ENCODE peak calls at places on chromosome 1, in six cellular contexts. One of them, this sample, is unnamed.

GRCh38 chr1:77975386-77975785 is 3.5 kb downstream of the FUBP1 start:
- DNase-seq in HCT116: no peak
- DNase-seq in neural progenitor cell: no peak
- DNase-seq in hepatocyte: no peak
- DNase-seq in GM23338: no peak
- DNase-seq in PC-3: peak
- DNase-seq in this sample: no peak

GRCh38 chr1:237166031-237166430 is 124.0 kb downstream of the RYR2 start:
- DNase-seq in PC-3: no peak
- DNase-seq in neural progenitor cell: no peak
- DNase-seq in GM23338: no peak
- DNase-seq in hepatocyte: no peak
- DNase-seq in HCT116: no peak
- DNase-seq in this sample: no peak

GRCh38 chr1:29824478-29825273 is 588.4 kb downstream of the PTPRU start:
- DNase-seq in hepatocyte: no peak
- DNase-seq in HCT116: no peak
- DNase-seq in neural progenitor cell: peak
- DNase-seq in GM23338: no peak
- DNase-seq in PC-3: no peak
- DNase-seq in this sample: no peak

GRCh38 chr1:117257291-117257690 is 46.6 kb upstream of the VTCN1 start:
- DNase-seq in PC-3: no peak
- DNase-seq in hepatocyte: no peak
- DNase-seq in HCT116: no peak
- DNase-seq in GM23338: no peak
- DNase-seq in neural progenitor cell: no peak
- DNase-seq in this sample: no peak

GRCh38 chr1:10962483-10962882 is 50.0 kb upstream of the TARDBP start:
- DNase-seq in GM23338: no peak
- DNase-seq in PC-3: peak
- DNase-seq in neural progenitor cell: no peak
- DNase-seq in hepatocyte: no peak
- DNase-seq in HCT116: no peak
- DNase-seq in this sample: no peak

GRCh38 chr1:39692152-39693064 is 1.2 kb upstream of the HPCAL4 start:
- DNase-seq in neural progenitor cell: peak
- DNase-seq in HCT116: no peak
- DNase-seq in PC-3: no peak
- DNase-seq in GM23338: peak
- DNase-seq in hepatocyte: no peak
- DNase-seq in this sample: no peak

GRCh38 chr1:174880171-174880570 is 119.6 kb upstream of the CACYBP start:
- DNase-seq in hepatocyte: no peak
- DNase-seq in PC-3: no peak
- DNase-seq in neural progenitor cell: no peak
- DNase-seq in GM23338: no peak
- DNase-seq in HCT116: no peak
- DNase-seq in this sample: no peak

GRCh38 chr1:30743584-30744059 is 14.0 kb downstream of the LAPTM5 start:
- DNase-seq in GM23338: no peak
- DNase-seq in neural progenitor cell: no peak
- DNase-seq in hepatocyte: no peak
- DNase-seq in HCT116: no peak
- DNase-seq in PC-3: no peak
- DNase-seq in this sample: peak

GRCh38 chr1:203477748-203478147 is 2.1 kb downstream of the PRELP start:
- DNase-seq in hepatocyte: no peak
- DNase-seq in PC-3: no peak
- DNase-seq in GM23338: no peak
- DNase-seq in neural progenitor cell: no peak
- DNase-seq in HCT116: no peak
- DNase-seq in this sample: no peak

GRCh38 chr1:26330276-26330675 is 12.5 kb downstream of the CD52 start:
- DNase-seq in PC-3: no peak
- DNase-seq in GM23338: no peak
- DNase-seq in hepatocyte: no peak
- DNase-seq in neural progenitor cell: no peak
- DNase-seq in HCT116: no peak
- DNase-seq in this sample: no peak

GRCh38 chr1:186617860-186618780 is 62.1 kb downstream of the PTGS2 start:
- DNase-seq in GM23338: peak
- DNase-seq in HCT116: no peak
- DNase-seq in PC-3: peak
- DNase-seq in hepatocyte: no peak
- DNase-seq in neural progenitor cell: no peak
- DNase-seq in this sample: peak

GRCh38 chr1:2415801-2416208 is 3.4 kb upstream of the PEX10 start:
- DNase-seq in HCT116: no peak
- DNase-seq in PC-3: peak
- DNase-seq in GM23338: no peak
- DNase-seq in neural progenitor cell: no peak
- DNase-seq in hepatocyte: no peak
- DNase-seq in this sample: peak

GRCh38 chr1:212256404-212256803 is 28.8 kb upstream of the PPP2R5A start:
- DNase-seq in hepatocyte: no peak
- DNase-seq in HCT116: no peak
- DNase-seq in GM23338: no peak
- DNase-seq in neural progenitor cell: no peak
- DNase-seq in PC-3: no peak
- DNase-seq in this sample: no peak

GRCh38 chr1:230285351-230285750 is 140.8 kb downstream of the PGBD5 start:
- DNase-seq in hepatocyte: no peak
- DNase-seq in HCT116: no peak
- DNase-seq in GM23338: no peak
- DNase-seq in neural progenitor cell: no peak
- DNase-seq in PC-3: no peak
- DNase-seq in this sample: no peak

GRCh38 chr1:26471498-26472329 is 526 bp upstream of the HMGN2 start:
- DNase-seq in GM23338: peak
- DNase-seq in neural progenitor cell: peak
- DNase-seq in HCT116: peak
- DNase-seq in hepatocyte: peak
- DNase-seq in PC-3: peak
- DNase-seq in this sample: peak

GRCh38 chr1:119409731-119410130 is 5.2 kb upstream of the HSD3B2 start:
- DNase-seq in GM23338: no peak
- DNase-seq in hepatocyte: no peak
- DNase-seq in neural progenitor cell: no peak
- DNase-seq in PC-3: peak
- DNase-seq in HCT116: no peak
- DNase-seq in this sample: no peak

GRCh38 chr1:204283711-204284651 is 70.2 kb upstream of the GOLT1A start:
- DNase-seq in neural progenitor cell: peak
- DNase-seq in PC-3: no peak
- DNase-seq in GM23338: no peak
- DNase-seq in hepatocyte: no peak
- DNase-seq in HCT116: no peak
- DNase-seq in this sample: no peak

GRCh38 chr1:72892461-72892860 is 610.1 kb upstream of the NEGR1 start:
- DNase-seq in hepatocyte: no peak
- DNase-seq in HCT116: no peak
- DNase-seq in GM23338: no peak
- DNase-seq in PC-3: peak
- DNase-seq in neural progenitor cell: no peak
- DNase-seq in this sample: no peak

GRCh38 chr1:29650041-29650400 is 413.7 kb downstream of the PTPRU start:
- DNase-seq in GM23338: no peak
- DNase-seq in hepatocyte: no peak
- DNase-seq in PC-3: peak
- DNase-seq in neural progenitor cell: no peak
- DNase-seq in HCT116: no peak
- DNase-seq in this sample: no peak

GRCh38 chr1:29519108-29519507 is 282.8 kb downstream of the PTPRU start:
- DNase-seq in GM23338: no peak
- DNase-seq in PC-3: no peak
- DNase-seq in neural progenitor cell: no peak
- DNase-seq in hepatocyte: no peak
- DNase-seq in HCT116: no peak
- DNase-seq in this sample: no peak

GRCh38 chr1:111813440-111814304 is 58.0 kb downstream of the DDX20 start:
- DNase-seq in PC-3: peak
- DNase-seq in hepatocyte: no peak
- DNase-seq in neural progenitor cell: peak
- DNase-seq in HCT116: no peak
- DNase-seq in GM23338: peak
- DNase-seq in this sample: no peak
- TF ChIP-seq CTCF in PC-3: peak
- TF ChIP-seq CTCF in hepatocyte: no peak
- TF ChIP-seq CTCF in neural progenitor cell: peak
- TF ChIP-seq CTCF in HCT116: peak
- TF ChIP-seq CTCF in GM23338: peak
- TF ChIP-seq CTCF in this sample: no peak

GRCh38 chr1:6209661-6210605 is 4.0 kb downstream of the RNF207 start:
- DNase-seq in neural progenitor cell: peak
- DNase-seq in PC-3: no peak
- DNase-seq in GM23338: peak
- DNase-seq in hepatocyte: no peak
- DNase-seq in HCT116: no peak
- DNase-seq in this sample: no peak
- TF ChIP-seq EZH2 in neural progenitor cell: no peak
- TF ChIP-seq EZH2 in PC-3: no peak
- TF ChIP-seq EZH2 in GM23338: no peak
- TF ChIP-seq EZH2 in hepatocyte: no peak
- TF ChIP-seq EZH2 in HCT116: no peak
- TF ChIP-seq EZH2 in this sample: no peak

GRCh38 chr1:19484338-19484792 is 974 bp downstream of the CAPZB start:
- DNase-seq in PC-3: no peak
- DNase-seq in HCT116: no peak
- DNase-seq in hepatocyte: peak
- DNase-seq in neural progenitor cell: peak
- DNase-seq in GM23338: peak
- DNase-seq in this sample: no peak

GRCh38 chr1:19485362-19486187 is at the start of gene CAPZB:
- DNase-seq in hepatocyte: peak
- DNase-seq in GM23338: peak
- DNase-seq in neural progenitor cell: peak
- DNase-seq in PC-3: peak
- DNase-seq in HCT116: peak
- DNase-seq in this sample: peak

GRCh38 chr1:19483691-19484090 is 1.6 kb downstream of the CAPZB start:
- DNase-seq in HCT116: no peak
- DNase-seq in PC-3: no peak
- DNase-seq in GM23338: no peak
- DNase-seq in neural progenitor cell: no peak
- DNase-seq in hepatocyte: no peak
- DNase-seq in this sample: no peak

GRCh38 chr1:19483261-19483660 is 2.1 kb downstream of the CAPZB start:
- DNase-seq in GM23338: no peak
- DNase-seq in hepatocyte: no peak
- DNase-seq in HCT116: no peak
- DNase-seq in PC-3: no peak
- DNase-seq in neural progenitor cell: no peak
- DNase-seq in this sample: no peak

DNA sequence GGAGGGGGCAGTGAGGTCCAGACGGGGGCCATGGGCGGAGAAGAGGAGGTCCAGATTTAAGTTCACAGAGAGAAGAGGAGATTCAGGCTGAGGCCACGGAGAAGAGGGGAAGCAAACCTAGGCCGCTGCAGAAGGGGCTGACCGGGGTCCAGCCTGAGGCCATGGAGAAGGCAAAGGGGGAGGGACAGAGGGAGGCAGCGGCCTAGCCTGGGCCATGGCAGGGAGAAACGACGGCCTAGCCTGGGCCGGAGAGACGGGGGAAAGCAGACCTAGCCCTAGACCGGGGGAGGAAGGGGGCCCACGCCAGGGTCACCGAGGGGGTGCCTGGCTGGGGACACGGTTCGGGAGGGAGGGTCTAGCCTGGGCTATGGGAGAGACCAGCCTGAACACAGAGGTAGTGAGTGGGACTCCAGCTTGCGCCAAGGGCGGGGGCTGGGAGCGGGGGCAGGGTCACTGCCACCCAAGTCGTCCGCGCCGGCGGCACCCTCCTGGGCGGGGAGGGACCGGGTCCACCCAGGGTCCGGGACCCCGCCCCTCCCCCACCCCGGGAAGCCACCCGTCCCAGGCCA is 462 bp downstream of the CAPZB start:
- DNase-seq in HCT116: no peak
- DNase-seq in GM23338: peak
- DNase-seq in PC-3: no peak
- DNase-seq in neural progenitor cell: peak
- DNase-seq in hepatocyte: peak
- DNase-seq in this sample: no peak
- TF ChIP-seq EZH2phosphoT487 in HCT116: no peak
- TF ChIP-seq EZH2phosphoT487 in GM23338: no peak
- TF ChIP-seq EZH2phosphoT487 in PC-3: no peak
- TF ChIP-seq EZH2phosphoT487 in neural progenitor cell: no peak
- TF ChIP-seq EZH2phosphoT487 in hepatocyte: no peak
- TF ChIP-seq EZH2phosphoT487 in this sample: no peak

GRCh38 chr1:35444519-35444774 is 112.8 kb downstream of the KIAA0319L start:
- DNase-seq in GM23338: no peak
- DNase-seq in PC-3: no peak
- DNase-seq in neural progenitor cell: no peak
- DNase-seq in hepatocyte: no peak
- DNase-seq in HCT116: no peak
- DNase-seq in this sample: no peak

GRCh38 chr1:35441926-35442579 is 115.2 kb downstream of the KIAA0319L start:
- DNase-seq in neural progenitor cell: no peak
- DNase-seq in HCT116: no peak
- DNase-seq in GM23338: no peak
- DNase-seq in PC-3: no peak
- DNase-seq in hepatocyte: no peak
- DNase-seq in this sample: no peak

GRCh38 chr1:35442737-35443136 is 114.5 kb downstream of the KIAA0319L start:
- DNase-seq in HCT116: no peak
- DNase-seq in hepatocyte: no peak
- DNase-seq in PC-3: no peak
- DNase-seq in GM23338: no peak
- DNase-seq in neural progenitor cell: no peak
- DNase-seq in this sample: no peak

GRCh38 chr1:35447278-35447677 is 109.9 kb downstream of the KIAA0319L start:
- DNase-seq in GM23338: no peak
- DNase-seq in hepatocyte: no peak
- DNase-seq in neural progenitor cell: no peak
- DNase-seq in PC-3: no peak
- DNase-seq in HCT116: no peak
- DNase-seq in this sample: no peak

DNA sequence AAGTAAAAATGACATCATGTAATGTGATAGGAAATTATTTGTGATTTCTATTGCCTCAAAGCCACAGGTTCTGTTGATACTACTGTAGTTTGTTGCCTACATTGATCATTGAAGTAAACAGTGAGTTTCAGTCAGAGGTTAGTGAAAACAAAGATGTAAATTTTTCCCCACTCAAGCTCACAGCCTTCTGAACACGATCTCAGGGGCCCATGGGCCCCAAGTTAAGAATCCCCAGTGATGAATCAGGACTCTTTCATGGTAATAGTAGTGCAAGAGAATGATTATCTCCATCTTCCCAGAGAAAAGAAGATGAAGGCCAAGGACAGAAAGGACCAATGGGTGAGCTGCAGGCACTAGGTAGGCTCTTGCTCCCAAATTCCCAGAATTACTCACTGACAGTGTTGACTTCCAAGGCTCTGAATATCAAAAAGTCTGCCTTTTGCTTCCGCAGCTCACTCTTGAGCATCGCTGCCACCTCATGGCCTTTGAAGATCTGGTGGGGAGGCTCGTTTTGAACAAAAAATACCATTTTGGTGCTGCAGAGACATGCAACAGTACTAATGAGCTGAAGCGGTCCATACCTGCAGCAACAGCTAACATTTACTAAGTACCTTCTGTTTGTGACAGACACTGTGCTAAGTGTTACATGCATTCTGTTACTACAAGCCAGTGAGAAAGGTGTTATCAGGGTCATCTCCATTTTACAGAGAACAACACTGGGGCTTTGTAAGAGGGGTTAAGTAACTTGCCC is 113.3 kb downstream of the KIAA0319L start:
- DNase-seq in neural progenitor cell: peak
- DNase-seq in hepatocyte: no peak
- DNase-seq in HCT116: no peak
- DNase-seq in PC-3: peak
- DNase-seq in GM23338: peak
- DNase-seq in this sample: no peak
- TF ChIP-seq CTCF in neural progenitor cell: peak
- TF ChIP-seq CTCF in hepatocyte: peak
- TF ChIP-seq CTCF in HCT116: no peak
- TF ChIP-seq CTCF in PC-3: peak
- TF ChIP-seq CTCF in GM23338: peak
- TF ChIP-seq CTCF in this sample: no peak